ENCODE peak calls at places on chromosomes 6 and 20, in eight cellular contexts. E, Z, O, W, G, R, P and Q are unnamed samples.

GRCh38 chr6:131982740-131983259 is 31.6 kb upstream of the CCN2 start:
- DNase-seq in E (no peak), Z (no peak), O (peak; percentile 75), W (no peak), G (no peak), R (peak; percentile 45), P (no peak), Q (peak; percentile 65)

GRCh38 chr20:44031822-44032582 is 117.3 kb downstream of the TOX2 start:
- DNase-seq in E (no peak), Z (no peak), O (no peak), W (peak; percentile 47), G (no peak), R (no peak), P (no peak), Q (no peak)

GRCh38 chr20:4886771-4887527 is 114.4 kb downstream of the SLC23A2 start:
- DNase-seq in E (no peak), Z (no peak), O (no peak), W (no peak), G (no peak), R (no peak), P (no peak), Q (no peak)

GRCh38 chr20:32660661-32661060 is 13.1 kb downstream of the C20orf203 start:
- DNase-seq in E (no peak), Z (no peak), O (no peak), W (no peak), G (no peak), R (no peak), P (no peak), Q (no peak)

GRCh38 chr6:109999740-110000139 is 21.6 kb downstream of the GPR6 start:
- DNase-seq in E (no peak), Z (no peak), O (no peak), W (no peak), G (no peak), R (no peak), P (no peak), Q (no peak)

GRCh38 chr20:50655325-50655880 is 35.9 kb downstream of the RIPOR3 start:
- DNase-seq in E (peak; percentile 79), Z (no peak), O (peak; percentile 85), W (peak; percentile 67), G (no peak), R (peak; percentile 49), P (peak; percentile 68), Q (no peak)

GRCh38 chr6:148509789-148510581 is 167.3 kb downstream of the SASH1 start:
- DNase-seq in E (peak; percentile 92), Z (no peak), O (peak; percentile 97), W (no peak), G (no peak), R (peak; percentile 80), P (peak; percentile 49), Q (peak; percentile 85)

GRCh38 chr6:137995371-137995770 is 111.8 kb downstream of the PERP start:
- DNase-seq in E (no peak), Z (no peak), O (no peak), W (no peak), G (no peak), R (no peak), P (no peak), Q (no peak)

GRCh38 chr20:17644451-17644850 is 37.6 kb downstream of the RRBP1 start:
- DNase-seq in E (no peak), Z (no peak), O (no peak), W (no peak), G (no peak), R (no peak), P (no peak), Q (no peak)

GRCh38 chr20:59222239-59222981 is 58.8 kb downstream of the ZNF831 start:
- DNase-seq in E (peak; percentile 80), Z (peak; percentile 76), O (peak; percentile 20), W (peak; percentile 86), G (peak; percentile 64), R (peak; percentile 91), P (peak; percentile 81), Q (peak; percentile 55)

GRCh38 chr6:122422003-122422402 is 22.6 kb downstream of the HSF2 start:
- DNase-seq in E (no peak), Z (no peak), O (no peak), W (no peak), G (no peak), R (no peak), P (no peak), Q (no peak)

GRCh38 chr6:17159240-17159639 is 57.4 kb downstream of the STMND1 start:
- DNase-seq in E (no peak), Z (no peak), O (no peak), W (no peak), G (no peak), R (no peak), P (no peak), Q (no peak)

GRCh38 chr20:10370091-10370887 is 63.7 kb downstream of the MKKS start:
- DNase-seq in E (no peak), Z (no peak), O (no peak), W (no peak), G (no peak), R (no peak), P (no peak), Q (no peak)

GRCh38 chr6:109296971-109297372 is 85.3 kb downstream of the CD164 start:
- DNase-seq in E (no peak), Z (no peak), O (no peak), W (no peak), G (no peak), R (no peak), P (no peak), Q (no peak)